ENCODE peak calls at places on chromosomes 12 and 14, in eight cellular contexts. E is adrenal gland, A is A549, G is endodermal cell, U is astrocyte of the spinal cord, R is spleen, H is cardiac fibroblast, B is tibial nerve. I is an unnamed sample.

GRCh38 chr12:131963381-131963780 is 13.6 kb downstream of the EP400 start:
- DNase-seq in E (no peak), A (no peak), B (no peak), G (peak), H (no peak), R (no peak), U (no peak), I (no peak)

GRCh38 chr12:6827437-6827894 is 741 bp upstream of the P3H3 start:
- DNase-seq in E (peak), B (peak), A (peak), U (peak), G (peak), R (no peak), H (peak), I (peak)

GRCh38 chr12:87413784-87414183 is 615.4 kb downstream of the C12orf50 start:
- DNase-seq in U (peak), A (no peak), B (no peak), R (no peak), E (no peak), G (no peak), H (peak), I (peak)

GRCh38 chr14:100120522-100121269 is 38.7 kb downstream of the DEGS2 start:
- DNase-seq in R (no peak), B (no peak), E (no peak), A (no peak), G (no peak), H (no peak), U (no peak), I (no peak)

GRCh38 chr12:80567391-80567790 is 123.4 kb downstream of the PTPRQ start:
- DNase-seq in E (no peak), G (no peak), H (peak), B (no peak), U (peak), A (no peak), R (no peak), I (peak)

GRCh38 chr14:99423434-99423833 is 57.2 kb downstream of the SETD3 start:
- DNase-seq in U (no peak), A (no peak), B (no peak), H (no peak), E (no peak), R (no peak), G (no peak), I (no peak)

GRCh38 chr12:85835810-85836715 is at the start of gene RASSF9:
- DNase-seq in U (peak), R (no peak), G (peak), H (peak), A (peak), E (peak), B (peak), I (peak)

GRCh38 chr12:8948711-8949524 is 527 bp downstream of the M6PR start:
- DNase-seq in H (peak), A (peak), B (no peak), R (no peak), E (peak), G (peak), U (peak), I (peak)

GRCh38 chr14:74356892-74357575 is 8.8 kb downstream of the VRTN start:
- DNase-seq in U (no peak), G (no peak), R (no peak), E (no peak), B (no peak), A (no peak), H (no peak), I (no peak)

GRCh38 chr14:92603309-92604257 is 90.0 kb downstream of the RIN3 start:
- DNase-seq in U (peak), H (peak), A (peak), B (no peak), G (no peak), R (no peak), E (peak), I (peak)

GRCh38 chr12:4856556-4856955 is 53.1 kb upstream of the KCNA1 start:
- DNase-seq in A (no peak), H (no peak), R (no peak), G (no peak), B (no peak), E (no peak), U (no peak), I (no peak)

GRCh38 chr14:102500190-102500661 is 9.3 kb downstream of the ANKRD9 start:
- DNase-seq in A (no peak), G (peak), B (peak), R (no peak), E (no peak), H (peak), U (peak), I (peak)

GRCh38 chr14:54394596-54394995 is 2.2 kb upstream of the CDKN3 start:
- DNase-seq in U (no peak), B (no peak), A (no peak), H (no peak), R (peak), E (no peak), G (no peak), I (no peak)

GRCh38 chr12:5050542-5050941 is 6.9 kb downstream of the KCNA5 start:
- DNase-seq in B (no peak), H (no peak), R (no peak), A (no peak), G (no peak), U (no peak), E (no peak), I (no peak)

GRCh38 chr12:52975820-52976573 is 27.1 kb downstream of the KRT18 start:
- DNase-seq in B (no peak), G (peak), E (no peak), H (peak), U (no peak), R (no peak), A (peak), I (peak)
- TF ChIP-seq CTCF in B (no peak), G (peak), E (no peak), H (peak), U (no peak), R (no peak), A (peak), I (peak)

DNA sequence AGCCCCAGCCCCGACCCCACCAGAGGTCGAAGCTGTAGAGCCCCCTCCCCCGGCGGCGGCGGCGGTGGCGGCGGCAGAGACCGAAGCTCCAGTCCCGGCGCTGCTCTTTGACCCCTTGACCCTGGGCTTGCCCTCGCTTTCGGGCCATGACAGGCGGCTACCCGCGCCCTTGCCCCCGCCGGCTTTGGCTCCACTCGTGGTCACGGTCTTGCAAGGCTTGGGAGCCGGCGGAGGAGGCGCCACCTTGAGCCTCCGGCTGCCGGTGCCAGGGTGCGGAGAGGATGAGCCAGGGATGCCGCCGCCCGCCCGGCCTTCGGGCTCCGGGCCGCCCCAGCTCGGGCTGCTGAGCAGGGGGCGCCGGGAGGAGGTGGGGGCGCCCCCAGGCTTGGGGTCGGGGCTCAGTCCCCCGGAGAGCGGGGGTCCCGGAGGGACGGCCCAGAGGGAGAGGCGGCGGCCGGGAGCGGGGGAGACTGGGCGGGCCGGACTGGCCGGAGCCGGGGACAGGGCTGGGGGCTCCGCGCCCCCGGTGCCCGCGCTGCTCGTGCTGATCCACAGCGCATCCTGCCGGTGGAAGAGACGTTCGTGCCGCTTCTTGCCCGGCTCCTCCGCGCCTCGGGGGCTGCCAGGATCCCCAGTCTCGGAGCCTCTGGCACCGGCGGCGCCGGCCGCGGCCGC is 938 bp downstream of the AGAP2 start:
- DNase-seq in E (no peak), R (peak), H (no peak), G (peak), B (no peak), A (no peak), U (no peak), I (no peak)
- H3K4me3 ChIP-seq in E (no peak), R (peak), H (no peak), G (no peak), B (peak), A (peak), U (no peak), I (peak)

GRCh38 chr12:14575585-14575984 is 7.9 kb upstream of the PLBD1 start:
- DNase-seq in U (no peak), B (no peak), R (no peak), G (no peak), A (no peak), H (no peak), E (no peak), I (no peak)

GRCh38 chr12:14573118-14573517 is 5.4 kb upstream of the PLBD1 start:
- DNase-seq in A (no peak), B (no peak), E (no peak), R (no peak), U (no peak), H (no peak), G (no peak), I (no peak)

GRCh38 chr12:14577344-14577743 is 9.7 kb upstream of the PLBD1 start:
- DNase-seq in B (no peak), H (no peak), U (peak), E (no peak), G (no peak), A (no peak), R (no peak), I (peak)

GRCh38 chr12:14576896-14577295 is 9.2 kb upstream of the PLBD1 start:
- DNase-seq in G (no peak), A (no peak), R (no peak), U (no peak), E (no peak), H (no peak), B (no peak), I (no peak)

DNA sequence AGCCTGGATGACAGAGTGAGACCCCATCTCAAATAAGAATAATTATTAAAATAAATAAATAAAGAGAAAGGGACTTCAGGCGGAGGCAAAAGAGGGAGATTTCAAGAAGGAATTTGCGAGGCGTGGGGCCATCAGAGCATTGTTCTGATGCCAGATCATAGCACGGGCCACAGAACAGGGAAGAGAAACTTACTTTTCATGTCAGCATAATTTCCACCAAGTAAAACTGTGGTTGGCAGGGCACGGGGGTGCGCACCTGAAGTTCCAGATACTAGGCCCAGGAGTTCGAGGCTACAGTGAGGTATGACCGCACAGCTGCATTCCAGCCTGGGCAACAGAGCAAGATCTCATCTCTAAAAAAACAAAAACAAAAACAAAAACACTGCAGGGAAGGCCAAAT is 11.0 kb upstream of the PLBD1 start:
- DNase-seq in R (no peak), H (no peak), B (no peak), G (no peak), E (no peak), A (no peak), U (no peak), I (no peak)
- TF ChIP-seq CTCF in R (no peak), H (no peak), B (no peak), G (no peak), E (no peak), A (no peak), U (no peak), I (no peak)

GRCh38 chr12:58540480-58541299 is 379.6 kb downstream of the LRIG3 start:
- DNase-seq in R (peak), H (peak), E (peak), G (peak), A (peak), U (peak), B (peak), I (peak)

GRCh38 chr12:58541300-58541690 is 379.0 kb downstream of the LRIG3 start:
- DNase-seq in E (no peak), H (peak), R (no peak), G (no peak), A (no peak), B (no peak), U (peak), I (peak)

GRCh38 chr12:58548801-58549200 is 371.5 kb downstream of the LRIG3 start:
- DNase-seq in H (no peak), B (no peak), R (no peak), E (no peak), G (no peak), U (no peak), A (no peak), I (no peak)

GRCh38 chr12:58547217-58547616 is 373.1 kb downstream of the LRIG3 start:
- DNase-seq in B (no peak), R (no peak), E (no peak), U (no peak), H (no peak), A (no peak), G (no peak), I (no peak)

GRCh38 chr12:58544281-58544680 is 376.0 kb downstream of the LRIG3 start:
- DNase-seq in A (no peak), H (no peak), U (no peak), G (no peak), R (no peak), B (no peak), E (no peak), I (no peak)
- H3K4me3 ChIP-seq in A (no peak), H (no peak), U (no peak), G (no peak), R (no peak), B (no peak), E (no peak), I (no peak)

GRCh38 chr12:113424915-113425823 is 3.0 kb downstream of the SDSL start:
- DNase-seq in A (peak), R (peak), H (peak), B (peak), G (peak), E (peak), U (peak), I (peak)
- TF ChIP-seq CTCF in A (peak), R (peak), H (peak), B (peak), G (peak), E (peak), U (peak), I (peak)

GRCh38 chr12:104467346-104467837 is 10.6 kb downstream of the CHST11 start:
- DNase-seq in U (no peak), R (no peak), E (no peak), H (no peak), B (no peak), A (no peak), G (peak), I (no peak)

GRCh38 chr12:104465379-104465778 is 8.6 kb downstream of the CHST11 start:
- DNase-seq in R (no peak), E (no peak), H (no peak), G (peak), U (no peak), B (no peak), A (no peak), I (no peak)

GRCh38 chr12:104464899-104465298 is 8.2 kb downstream of the CHST11 start:
- DNase-seq in R (no peak), G (no peak), U (no peak), A (no peak), B (no peak), E (no peak), H (no peak), I (no peak)

GRCh38 chr12:104469066-104469465 is 12.3 kb downstream of the CHST11 start:
- DNase-seq in R (no peak), E (peak), B (no peak), G (no peak), A (no peak), U (no peak), H (no peak), I (no peak)

GRCh38 chr12:104466694-104467345 is 10.1 kb downstream of the CHST11 start:
- DNase-seq in G (peak), A (no peak), R (no peak), E (no peak), U (no peak), B (no peak), H (no peak), I (no peak)
- H3K4me3 ChIP-seq in G (peak), A (no peak), R (no peak), E (no peak), U (no peak), B (no peak), H (no peak), I (no peak)

GRCh38 chr12:55582066-55582465 is 9.8 kb downstream of the OR2AP1 start:
- DNase-seq in H (no peak), A (no peak), U (no peak), R (no peak), B (no peak), E (no peak), G (no peak), I (no peak)
- TF ChIP-seq CTCF in H (no peak), A (no peak), U (no peak), R (no peak), B (no peak), E (no peak), G (no peak), I (no peak)

GRCh38 chr12:52190860-52191729 is 719 bp downstream of the KRT80 start:
- DNase-seq in H (no peak), U (no peak), R (no peak), B (no peak), E (no peak), A (peak), G (no peak), I (no peak)
- H3K4me3 ChIP-seq in H (no peak), U (no peak), R (no peak), B (no peak), E (no peak), A (peak), G (no peak), I (no peak)

GRCh38 chr14:63203618-63204406 is 431 bp upstream of the RHOJ start:
- DNase-seq in A (peak), H (peak), U (peak), R (peak), E (peak), G (peak), B (peak), I (peak)
- TF ChIP-seq CTCF in A (no peak), H (no peak), U (peak), R (no peak), E (no peak), G (no peak), B (peak), I (peak)

I was measured in choroid plexus epithelial cell.